ENCODE peak calls at places on chromosomes 6 and 20, in six cellular contexts. Z, L, M, K, F and N are unnamed samples.
A peak's percentile ranks its signal among the peaks of the same experiment; 100 is the strongest.

GRCh38 chr20:35003211-35004031 is 47.8 kb downstream of the MYH7B start:
- DNase-seq in K (no peak), F (no peak), Z (no peak), L (no peak), M (no peak), N (no peak)

GRCh38 chr6:117290173-117290834 is 24.9 kb downstream of the VGLL2 start:
- DNase-seq in L (no peak), M (no peak), K (no peak), F (no peak), Z (no peak), N (no peak)

GRCh38 chr6:150324044-150324443 is 44.8 kb upstream of the IYD start:
- DNase-seq in Z (no peak), K (no peak), F (no peak), M (no peak), L (no peak), N (no peak)

GRCh38 chr6:99330159-99330558 is 19.3 kb downstream of the FAXC start:
- DNase-seq in Z (peak; percentile 41), F (peak; percentile 44), M (peak; percentile 34), K (peak; percentile 52), L (peak; percentile 27), N (peak; percentile 81)

GRCh38 chr20:43446361-43446879 is 11.3 kb upstream of the SRSF6 start:
- DNase-seq in Z (no peak), F (no peak), M (no peak), L (no peak), K (no peak), N (peak; percentile 39)

GRCh38 chr6:127950566-127951141 is 49.8 kb upstream of the THEMIS start:
- DNase-seq in M (no peak), F (no peak), K (no peak), Z (no peak), L (no peak), N (no peak)

GRCh38 chr20:50728981-50729874 is 2.2 kb upstream of the PARD6B start:
- DNase-seq in M (peak; percentile 77), L (no peak), F (peak; percentile 55), Z (no peak), K (peak; percentile 89), N (peak; percentile 46)

GRCh38 chr20:3846740-3847418 is at the start of gene MAVS:
- DNase-seq in F (peak; percentile 88), Z (peak; percentile 60), L (peak; percentile 76), K (no peak), M (peak; percentile 92), N (peak; percentile 91)

GRCh38 chr20:24494460-24494920 is 25.1 kb downstream of the SYNDIG1 start:
- DNase-seq in K (no peak), M (no peak), F (no peak), L (no peak), Z (no peak), N (no peak)

GRCh38 chr6:113997106-113997505 is 26.2 kb upstream of the HDAC2 start:
- DNase-seq in Z (peak; percentile 90), K (no peak), L (no peak), F (no peak), M (no peak), N (peak; percentile 88)

GRCh38 chr6:56806368-56806767 is 148.5 kb upstream of the BEND6 start:
- DNase-seq in L (no peak), Z (no peak), K (no peak), M (no peak), F (no peak), N (no peak)

GRCh38 chr6:106519460-106520394 is 109.6 kb downstream of the RTN4IP1 start:
- DNase-seq in Z (peak; percentile 98), M (no peak), K (no peak), F (no peak), L (peak; percentile 56), N (peak; percentile 98)

GRCh38 chr20:32877507-32877906 is 18.8 kb downstream of the EFCAB8 start:
- DNase-seq in F (no peak), L (no peak), K (no peak), Z (peak; percentile 42), M (no peak), N (no peak)

GRCh38 chr6:113317870-113318269 is 539.3 kb upstream of the MARCKS start:
- DNase-seq in Z (no peak), F (no peak), K (no peak), L (no peak), M (no peak), N (no peak)

GRCh38 chr6:116255246-116255800 is 1.4 kb upstream of the TSPYL4 start:
- DNase-seq in Z (no peak), M (no peak), L (no peak), F (no peak), K (no peak), N (peak; percentile 37)
- H3K4me1 ChIP-seq in Z (peaks cover 36% of the 10 kb centered on the region), M (peaks cover 3% of the 10 kb centered on the region), L (peaks cover 34% of the 10 kb centered on the region), F (peaks cover 17% of the 10 kb centered on the region), K (peaks cover 33% of the 10 kb centered on the region), N (peaks cover 39% of the 10 kb centered on the region)

GRCh38 chr20:62723768-62724420 is 15.3 kb downstream of the NTSR1 start:
- DNase-seq in L (no peak), K (no peak), F (no peak), Z (no peak), M (no peak), N (no peak)

GRCh38 chr20:62724692-62725595 is 16.3 kb downstream of the NTSR1 start:
- DNase-seq in M (no peak), L (no peak), Z (no peak), F (no peak), K (no peak), N (no peak)

GRCh38 chr20:62722627-62723026 is 14.0 kb downstream of the NTSR1 start:
- DNase-seq in M (no peak), F (no peak), K (no peak), L (no peak), Z (no peak), N (no peak)

GRCh38 chr20:62721511-62722197 is 13.0 kb downstream of the NTSR1 start:
- DNase-seq in F (no peak), Z (no peak), L (no peak), M (no peak), K (no peak), N (no peak)

DNA sequence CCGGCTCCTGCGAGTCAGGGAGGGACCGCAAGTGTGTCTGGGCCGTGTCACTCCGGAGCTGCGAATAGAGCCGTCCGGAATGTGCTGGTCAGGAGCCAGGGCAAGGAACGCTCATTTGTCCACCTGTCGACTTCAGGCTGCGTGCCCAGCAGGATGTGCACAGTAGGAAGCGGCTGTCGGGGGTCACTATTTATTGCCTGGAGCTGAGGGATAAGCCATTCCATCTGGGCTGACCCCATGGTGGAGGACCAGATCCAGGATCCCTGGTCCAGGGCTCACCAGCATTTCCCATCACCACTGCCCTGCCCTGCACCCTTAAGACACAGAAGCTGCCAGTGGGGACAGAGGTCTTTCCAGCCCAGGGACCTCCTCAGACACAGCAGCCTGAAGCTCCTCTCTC is 14.7 kb downstream of the NTSR1 start:
- DNase-seq in M (no peak), K (no peak), F (no peak), Z (peak; percentile 61), L (no peak), N (no peak)
- H3K27me3 ChIP-seq in M (no peaks in the 10 kb centered on the region), K (peaks cover 41% of the 10 kb centered on the region), F (no peaks in the 10 kb centered on the region), Z (peaks cover 17% of the 10 kb centered on the region), L (no peaks in the 10 kb centered on the region), N (peaks cover 56% of the 10 kb centered on the region)

GRCh38 chr6:5718231-5718947 is 288.3 kb downstream of the NRN1 start:
- DNase-seq in F (no peak), L (no peak), M (no peak), K (no peak), Z (no peak), N (no peak)
- H3K27ac ChIP-seq in F (no peak overlapping the region), L (no peak overlapping the region), M (no peak overlapping the region), K (no peak overlapping the region), Z (no peak overlapping the region), N (no peak overlapping the region)

GRCh38 chr6:63674635-63675034 is 39.0 kb downstream of the PHF3 start:
- DNase-seq in Z (no peak), K (no peak), M (no peak), F (no peak), L (no peak), N (no peak)

GRCh38 chr6:63675138-63675537 is 39.5 kb downstream of the PHF3 start:
- DNase-seq in K (no peak), Z (no peak), L (no peak), M (no peak), F (no peak), N (no peak)

GRCh38 chr6:63672582-63673129 is 37.1 kb downstream of the PHF3 start:
- DNase-seq in K (no peak), F (no peak), Z (no peak), M (no peak), L (no peak), N (no peak)

GRCh38 chr6:63671098-63671754 is 35.6 kb downstream of the PHF3 start:
- DNase-seq in K (no peak), F (no peak), L (no peak), M (no peak), Z (no peak), N (no peak)

DNA sequence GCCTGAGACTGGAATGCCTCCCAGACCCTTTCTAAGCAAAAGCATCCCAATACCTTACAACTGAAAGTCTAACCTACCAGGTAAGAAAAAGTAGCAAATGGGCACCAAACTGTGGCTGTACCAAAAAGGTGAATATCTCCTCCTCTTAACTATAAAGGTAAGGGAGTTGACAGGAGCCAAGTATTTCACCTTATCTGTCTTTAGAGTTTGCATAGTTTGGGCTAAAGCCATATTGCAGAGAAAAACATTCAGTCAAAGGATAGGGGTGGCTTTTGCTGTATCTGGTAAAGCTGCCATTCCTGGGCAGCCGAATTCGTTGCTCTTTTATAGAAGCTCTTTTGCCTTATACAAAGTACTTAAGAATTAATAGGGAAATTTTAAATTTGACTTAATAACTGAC is 38.1 kb downstream of the PHF3 start:
- DNase-seq in Z (no peak), F (no peak), L (no peak), M (no peak), K (no peak), N (no peak)
- H3K4me1 ChIP-seq in Z (no peaks in the 10 kb centered on the region), F (peaks cover 31% of the 10 kb centered on the region), L (peaks cover 33% of the 10 kb centered on the region), M (no peaks in the 10 kb centered on the region), K (no peaks in the 10 kb centered on the region), N (peaks cover 11% of the 10 kb centered on the region)